ENCODE peak calls at places on chromosomes 6 and 20, in ten cellular contexts. O, G, S, D, E, F, B, J, M and I are unnamed samples.

GRCh38 chr20:35742741-35743523 is 872 bp upstream of the RBM39 start:
- DNase-seq in O (no peak), G (no peak), S (peak), D (no peak), E (no peak), F (peak), B (peak), J (no peak), M (peak), I (no peak)

GRCh38 chr20:59151820-59152219 is 11.8 kb upstream of the ZNF831 start:
- DNase-seq in O (no peak), G (no peak), S (no peak), D (no peak), E (no peak), F (no peak), B (no peak), J (no peak), M (no peak), I (no peak)

GRCh38 chr6:132153221-132153896 is 202.2 kb upstream of the CCN2 start:
- DNase-seq in O (peak), G (no peak), S (peak), D (peak), E (no peak), F (no peak), B (no peak), J (no peak), M (peak), I (peak)

GRCh38 chr6:126076992-126077664 is 90.8 kb downstream of the TRMT11 start:
- DNase-seq in O (no peak), G (no peak), S (no peak), D (peak), E (no peak), F (no peak), B (no peak), J (no peak), M (peak), I (no peak)

GRCh38 chr6:130366011-130366963 is at the start of gene TMEM200A:
- DNase-seq in O (peak), G (peak), S (peak), D (peak), E (peak), F (no peak), B (peak), J (peak), M (peak), I (peak)

GRCh38 chr6:97186416-97186999 is 96.5 kb downstream of the MMS22L start:
- DNase-seq in O (no peak), G (peak), S (peak), D (peak), E (peak), F (peak), B (peak), J (peak), M (peak), I (peak)

GRCh38 chr6:53627391-53628218 is 38.0 kb downstream of the KLHL31 start:
- DNase-seq in O (no peak), G (no peak), S (no peak), D (no peak), E (no peak), F (no peak), B (no peak), J (no peak), M (no peak), I (no peak)

GRCh38 chr6:44646355-44646754 is 258.8 kb downstream of the CDC5L start:
- DNase-seq in O (peak), G (no peak), S (peak), D (peak), E (peak), F (no peak), B (no peak), J (no peak), M (peak), I (peak)

GRCh38 chr6:156279306-156279969 is 497.7 kb upstream of the ARID1B start:
- DNase-seq in O (no peak), G (no peak), S (no peak), D (peak), E (no peak), F (peak), B (no peak), J (no peak), M (no peak), I (no peak)

GRCh38 chr20:33915726-33916331 is 77.9 kb upstream of the RALY start:
- DNase-seq in O (no peak), G (peak), S (no peak), D (no peak), E (no peak), F (peak), B (peak), J (peak), M (no peak), I (peak)

GRCh38 chr6:128899651-128900050 is 16.7 kb downstream of the LAMA2 start:
- DNase-seq in O (peak), G (no peak), S (peak), D (peak), E (no peak), F (no peak), B (no peak), J (no peak), M (peak), I (peak)

GRCh38 chr6:751765-752164 is 58.8 kb upstream of the EXOC2 start:
- DNase-seq in O (no peak), G (no peak), S (no peak), D (no peak), E (no peak), F (no peak), B (no peak), J (no peak), M (no peak), I (no peak)

GRCh38 chr20:49566401-49566800 is 1.5 kb downstream of the PTGIS start:
- DNase-seq in O (no peak), G (no peak), S (no peak), D (no peak), E (no peak), F (no peak), B (no peak), J (no peak), M (no peak), I (no peak)
- H3K4me3 ChIP-seq in O (no peak), G (no peak), S (no peak), D (peak), E (peak), F (no peak), B (no peak), J (peak), M (peak), I (peak)

GRCh38 chr6:90111387-90111786 is 185.3 kb downstream of the BACH2 start:
- DNase-seq in O (no peak), G (no peak), S (no peak), D (no peak), E (no peak), F (no peak), B (no peak), J (no peak), M (no peak), I (no peak)
- TF ChIP-seq CTCF in O (no peak), G (no peak), S (no peak), D (no peak), E (no peak), F (no peak), B (no peak), J (no peak), M (no peak), I (no peak)

DNA sequence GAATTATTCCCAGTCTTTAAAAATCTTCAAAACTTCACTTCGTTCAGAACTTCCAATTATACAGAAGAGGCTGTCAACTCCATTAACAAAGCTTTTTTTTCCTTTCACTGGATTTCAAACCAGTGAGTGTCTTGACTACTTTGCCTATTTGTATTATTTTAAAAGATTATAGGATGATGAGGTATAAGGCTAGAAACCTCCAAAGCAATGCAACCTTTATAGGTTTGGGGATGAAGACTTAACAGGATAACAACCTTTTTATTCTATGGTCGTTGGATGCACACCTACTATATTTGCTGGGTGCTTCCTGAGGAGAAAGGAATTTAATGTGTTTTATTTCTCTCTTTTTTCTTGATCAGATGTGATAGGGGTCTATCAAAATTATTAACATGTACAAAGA is 1.9 kb upstream of the OVOL2 start:
- DNase-seq in O (no peak), G (no peak), S (no peak), D (no peak), E (no peak), F (no peak), B (no peak), J (no peak), M (no peak), I (no peak)
- H3K4me3 ChIP-seq in O (no peak), G (peak), S (no peak), D (no peak), E (no peak), F (no peak), B (no peak), J (no peak), M (no peak), I (no peak)

GRCh38 chr20:38173237-38174156 is 8.4 kb upstream of the TGM2 start:
- DNase-seq in O (peak), G (no peak), S (peak), D (peak), E (peak), F (no peak), B (peak), J (peak), M (peak), I (peak)

GRCh38 chr20:38170914-38171300 is 5.8 kb upstream of the TGM2 start:
- DNase-seq in O (no peak), G (no peak), S (no peak), D (no peak), E (peak), F (no peak), B (no peak), J (no peak), M (no peak), I (no peak)

GRCh38 chr20:38171301-38172010 is 6.4 kb upstream of the TGM2 start:
- DNase-seq in O (no peak), G (no peak), S (peak), D (peak), E (peak), F (no peak), B (peak), J (no peak), M (no peak), I (no peak)

GRCh38 chr20:38170219-38170902 is 5.3 kb upstream of the TGM2 start:
- DNase-seq in O (no peak), G (no peak), S (peak), D (no peak), E (peak), F (no peak), B (no peak), J (no peak), M (no peak), I (no peak)

GRCh38 chr20:38172344-38172743 is 7.3 kb upstream of the TGM2 start:
- DNase-seq in O (no peak), G (no peak), S (peak), D (peak), E (no peak), F (no peak), B (no peak), J (no peak), M (no peak), I (peak)
- TF ChIP-seq CTCF in O (peak), G (no peak), S (peak), D (peak), E (no peak), F (no peak), B (no peak), J (no peak), M (peak), I (peak)

GRCh38 chr6:169714595-169714994 is 9.7 kb downstream of the PHF10 start:
- DNase-seq in O (no peak), G (no peak), S (no peak), D (no peak), E (no peak), F (no peak), B (no peak), J (no peak), M (no peak), I (no peak)

GRCh38 chr6:169723200-169723909 is 945 bp downstream of the PHF10 start:
- DNase-seq in O (peak), G (peak), S (peak), D (peak), E (peak), F (peak), B (peak), J (peak), M (peak), I (peak)

GRCh38 chr6:169722362-169723199 is 1.7 kb downstream of the PHF10 start:
- DNase-seq in O (peak), G (peak), S (peak), D (peak), E (peak), F (peak), B (peak), J (peak), M (peak), I (peak)

GRCh38 chr6:169720207-169720855 is 4.0 kb downstream of the PHF10 start:
- DNase-seq in O (no peak), G (no peak), S (no peak), D (no peak), E (no peak), F (no peak), B (no peak), J (no peak), M (no peak), I (no peak)

GRCh38 chr6:169719117-169719516 is 5.2 kb downstream of the PHF10 start:
- DNase-seq in O (peak), G (no peak), S (no peak), D (no peak), E (no peak), F (no peak), B (no peak), J (no peak), M (no peak), I (peak)
- H3K4me3 ChIP-seq in O (no peak), G (no peak), S (no peak), D (no peak), E (no peak), F (no peak), B (no peak), J (no peak), M (no peak), I (no peak)

GRCh38 chr6:12635813-12636212 is 80.8 kb upstream of the PHACTR1 start:
- DNase-seq in O (peak), G (no peak), S (peak), D (peak), E (no peak), F (no peak), B (no peak), J (no peak), M (peak), I (peak)

GRCh38 chr6:12635375-12635774 is 81.2 kb upstream of the PHACTR1 start:
- DNase-seq in O (no peak), G (no peak), S (no peak), D (no peak), E (no peak), F (no peak), B (no peak), J (no peak), M (no peak), I (no peak)

GRCh38 chr6:12640438-12640837 is 76.1 kb upstream of the PHACTR1 start:
- DNase-seq in O (no peak), G (no peak), S (no peak), D (no peak), E (no peak), F (no peak), B (no peak), J (no peak), M (no peak), I (no peak)

GRCh38 chr6:12637960-12638641 is 78.5 kb upstream of the PHACTR1 start:
- DNase-seq in O (peak), G (peak), S (peak), D (peak), E (no peak), F (peak), B (peak), J (peak), M (peak), I (peak)

DNA sequence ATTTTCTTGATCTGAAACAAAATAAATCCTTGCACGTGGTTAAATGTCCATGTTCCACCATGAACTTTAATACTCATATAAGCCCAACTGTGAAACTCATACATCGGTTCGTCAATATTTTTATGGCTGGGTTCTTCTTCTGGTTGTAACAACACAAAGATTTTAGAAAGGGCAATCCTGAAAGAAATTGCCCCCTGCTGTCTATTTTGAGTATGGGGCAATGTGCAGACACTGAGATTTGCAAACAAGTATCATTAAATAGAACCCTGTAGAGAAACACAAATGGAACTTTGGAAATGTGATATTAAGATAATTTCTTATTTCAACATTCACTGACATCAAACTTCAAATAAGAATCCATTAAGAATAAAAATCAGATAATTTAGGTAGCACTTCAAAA is 80.2 kb upstream of the PHACTR1 start:
- DNase-seq in O (no peak), G (no peak), S (no peak), D (no peak), E (no peak), F (no peak), B (no peak), J (no peak), M (no peak), I (peak)
- TF ChIP-seq CTCF in O (peak), G (no peak), S (peak), D (peak), E (no peak), F (peak), B (no peak), J (no peak), M (no peak), I (peak)